ENCODE peak calls at places on chromosomes 13 and 19, in eight cellular contexts. T is pancreas; A is effector CD4-positive, alpha-beta T cell; R is Right ventricle myocardium inferior; H is neural progenitor cell; C is HT1080; I is naive thymus-derived CD8-positive, alpha-beta T cell; K is GDM1. Y is an unnamed sample.

GRCh38 chr13:94480672-94481145 is 1.2 kb upstream of the DCT start:
- DNase-seq in C (peak; percentile 29), T (no peak), H (no peak), A (no peak), R (no peak), I (no peak), K (no peak), Y (peak; percentile 21)

GRCh38 chr19:31461814-31462539 is 112.7 kb upstream of the TSHZ3 start:
- DNase-seq in I (no peak), A (no peak), H (no peak), C (peak; percentile 8), T (no peak), K (no peak), R (no peak), Y (no peak)

GRCh38 chr19:4969772-4970531 is 1.0 kb downstream of the KDM4B start:
- DNase-seq in H (peak; percentile 31), C (no peak), A (no peak), K (no peak), R (no peak), I (no peak), T (no peak), Y (peak; percentile 72)

GRCh38 chr19:40510526-40511115 is 43.8 kb downstream of the SPTBN4 start:
- DNase-seq in A (no peak), R (no peak), C (no peak), K (no peak), H (no peak), T (no peak), I (no peak), Y (no peak)

GRCh38 chr13:110485604-110486003 is 75.9 kb downstream of the RAB20 start:
- DNase-seq in I (no peak), A (no peak), R (no peak), K (no peak), T (no peak), C (no peak), H (peak; percentile 83), Y (no peak)

GRCh38 chr13:22927008-22927393 is 253.8 kb upstream of the SGCG start:
- DNase-seq in T (no peak), C (no peak), R (no peak), K (no peak), I (no peak), H (no peak), A (no peak), Y (no peak)

GRCh38 chr19:13154241-13154778 is 4.1 kb downstream of the IER2 start:
- DNase-seq in A (peak; percentile 31), K (peak; percentile 27), T (peak; percentile 89), R (peak; percentile 97), H (peak; percentile 64), I (no peak), C (peak; percentile 62), Y (peak; percentile 65)

GRCh38 chr19:54179921-54180452 is 7.0 kb upstream of the TMC4 start:
- DNase-seq in I (no peak), C (peak; percentile 52), H (peak; percentile 95), K (no peak), A (no peak), T (no peak), R (no peak), Y (no peak)

GRCh38 chr19:15320118-15320517 is 12.2 kb downstream of the BRD4 start:
- DNase-seq in A (no peak), I (no peak), C (no peak), R (no peak), H (no peak), T (no peak), K (no peak), Y (no peak)

GRCh38 chr19:47676811-47677210 is 36.4 kb upstream of the EHD2 start:
- DNase-seq in T (no peak), A (no peak), H (no peak), K (no peak), R (no peak), I (no peak), C (no peak), Y (no peak)

GRCh38 chr19:38285567-38285966 is 18.5 kb upstream of the C19orf33 start:
- DNase-seq in A (no peak), T (no peak), K (no peak), R (no peak), C (no peak), H (no peak), I (no peak), Y (no peak)

GRCh38 chr13:98482476-98483444 is 94.1 kb downstream of the STK24 start:
- DNase-seq in K (no peak), R (no peak), I (no peak), H (peak; percentile 45), T (peak; percentile 83), A (no peak), C (peak; percentile 31), Y (peak; percentile 32)

GRCh38 chr13:31862828-31863227 is 123.5 kb downstream of the RXFP2 start:
- DNase-seq in T (no peak), R (no peak), H (no peak), C (no peak), I (no peak), K (no peak), A (no peak), Y (no peak)

GRCh38 chr13:48411281-48412099 is 1.4 kb downstream of the LPAR6 start:
- DNase-seq in C (no peak), K (no peak), R (no peak), I (no peak), T (no peak), H (peak; percentile 11), A (no peak), Y (no peak)

GRCh38 chr13:40470665-40471064 is 195.8 kb downstream of the FOXO1 start:
- DNase-seq in K (no peak), C (no peak), H (no peak), A (no peak), T (no peak), I (no peak), R (no peak), Y (no peak)

GRCh38 chr13:94706101-94706853 is 6.1 kb downstream of the SOX21 start:
- DNase-seq in T (no peak), A (no peak), I (no peak), R (no peak), H (peak; percentile 73), K (no peak), C (no peak), Y (no peak)

GRCh38 chr13:93925976-93926375 is 553.5 kb downstream of the DCT start:
- DNase-seq in A (no peak), R (no peak), K (no peak), T (no peak), C (no peak), I (no peak), H (no peak), Y (no peak)

GRCh38 chr19:7729211-7729610 is 2.7 kb downstream of the CLEC4G start:
- DNase-seq in H (no peak), K (no peak), C (no peak), R (no peak), T (no peak), A (no peak), I (no peak), Y (no peak)

GRCh38 chr19:3565177-3565576 is 7.6 kb upstream of the HMG20B start:
- DNase-seq in C (peak; percentile 92), H (no peak), A (no peak), T (no peak), K (no peak), R (no peak), I (no peak), Y (no peak)